ENCODE peak calls at places on chromosomes 11 and 22, in four cellular contexts. I is A549, K is HepG2, N is H1. Y is an unnamed sample.

GRCh38 chr11:61645179-61645868 is 34.9 kb upstream of the DAGLA start:
- DNase-seq in N (no peak), K (no peak), I (no peak), Y (no peak)

GRCh38 chr22:27537481-27537891 is 264.1 kb downstream of the MN1 start:
- DNase-seq in N (no peak), I (no peak), K (no peak), Y (no peak)

GRCh38 chr11:35393093-35393492 is 26.3 kb downstream of the SLC1A2 start:
- DNase-seq in N (no peak), I (no peak), K (no peak), Y (no peak)

GRCh38 chr11:63710476-63711217 is 29.3 kb downstream of the RTN3 start:
- DNase-seq in N (no peak), K (no peak), I (no peak), Y (no peak)

GRCh38 chr11:64864473-64865285 is 13.7 kb downstream of the EHD1 start:
- DNase-seq in I (no peak), N (no peak), K (no peak), Y (peak; percentile 34)

GRCh38 chr22:25101986-25102385 is 97.7 kb upstream of the CRYBB3 start:
- DNase-seq in K (no peak), I (no peak), N (no peak), Y (no peak)

GRCh38 chr11:230431-230830 is 5.7 kb downstream of the SIRT3 start:
- DNase-seq in K (no peak), N (no peak), I (no peak), Y (no peak)

GRCh38 chr11:44568706-44569473 is 3.4 kb downstream of the CD82 start:
- DNase-seq in N (no peak), I (peak; percentile 75), K (no peak), Y (peak; percentile 57)

GRCh38 chr11:121341609-121342008 is 49.0 kb downstream of the SC5D start:
- DNase-seq in I (no peak), K (no peak), N (no peak), Y (no peak)

GRCh38 chr11:92440701-92441338 is 216.2 kb downstream of the FAT3 start:
- DNase-seq in N (no peak), K (no peak), I (no peak), Y (no peak)

GRCh38 chr11:35781342-35782171 is 119.0 kb downstream of the TRIM44 start:
- DNase-seq in K (no peak), I (no peak), N (no peak), Y (no peak)

GRCh38 chr22:33240901-33241300 is 182.7 kb upstream of the SYN3 start:
- DNase-seq in K (no peak), I (no peak), N (no peak), Y (no peak)

GRCh38 chr22:21587803-21588611 is 20.5 kb downstream of the UBE2L3 start:
- DNase-seq in N (no peak), I (no peak), K (no peak), Y (peak; percentile 74)

GRCh38 chr11:37533087-37533486 is 935.1 kb upstream of the RAG2 start:
- DNase-seq in K (no peak), I (no peak), N (no peak), Y (no peak)

GRCh38 chr11:11532574-11532973 is 89.2 kb downstream of the GALNT18 start:
- DNase-seq in I (no peak), N (no peak), K (no peak), Y (no peak)

GRCh38 chr11:66087148-66087908 is 17.3 kb downstream of the PACS1 start:
- DNase-seq in I (no peak), K (no peak), N (no peak), Y (no peak)

GRCh38 chr11:23278121-23278520 is 417.8 kb upstream of the CCDC179 start:
- DNase-seq in I (no peak), N (no peak), K (no peak), Y (no peak)

GRCh38 chr11:134536677-134537076 is 124.6 kb upstream of the B3GAT1 start:
- DNase-seq in N (no peak), I (no peak), K (no peak), Y (no peak)

GRCh38 chr11:88303037-88303436 is 34.5 kb downstream of the CTSC start:
- DNase-seq in I (no peak), K (no peak), N (no peak), Y (no peak)

GRCh38 chr11:72070486-72070885 is 9.9 kb downstream of the NUMA1 start:
- DNase-seq in N (no peak), I (no peak), K (no peak), Y (no peak)

GRCh38 chr22:25696763-25697710 is 45.0 kb upstream of the MYO18B start:
- DNase-seq in K (no peak), N (no peak), I (no peak), Y (no peak)

GRCh38 chr22:44571566-44572413 is 73.8 kb upstream of the RTL6 start:
- DNase-seq in I (no peak), K (no peak), N (no peak), Y (peak; percentile 3)

GRCh38 chr22:20638143-20638870 is 130.9 kb downstream of the MED15 start:
- DNase-seq in N (no peak), I (no peak), K (no peak), Y (no peak)

GRCh38 chr11:11504071-11504470 is 117.7 kb downstream of the GALNT18 start:
- DNase-seq in I (no peak), K (no peak), N (no peak), Y (no peak)

GRCh38 chr11:70462818-70463477 is 64.6 kb downstream of the CTTN start:
- DNase-seq in N (no peak), K (no peak), I (no peak), Y (peak; percentile 57)

GRCh38 chr22:49094151-49094550 is 733.5 kb downstream of the BRD1 start:
- DNase-seq in I (no peak), K (no peak), N (no peak), Y (no peak)

GRCh38 chr22:23088199-23088604 is 17.9 kb downstream of the GNAZ start:
- DNase-seq in K (no peak), I (no peak), N (no peak), Y (peak; percentile 54)

GRCh38 chr11:46279393-46280099 is 2.1 kb downstream of the CREB3L1 start:
- DNase-seq in I (no peak), K (no peak), N (no peak), Y (no peak)

GRCh38 chr22:28857288-28857687 is 26.1 kb upstream of the ZNRF3 start:
- DNase-seq in I (no peak), N (no peak), K (no peak), Y (no peak)

GRCh38 chr11:14358729-14359439 is at the start of gene RRAS2:
- DNase-seq in N (no peak), K (peak; percentile 69), I (peak; percentile 70), Y (peak; percentile 85)

GRCh38 chr11:14644396-14645246 is 1.0 kb downstream of the PDE3B start:
- DNase-seq in I (peak; percentile 28), N (no peak), K (peak; percentile 45), Y (no peak)

GRCh38 chr11:74033046-74033445 is 24.2 kb upstream of the UCP3 start:
- DNase-seq in K (no peak), N (no peak), I (no peak), Y (no peak)

GRCh38 chr22:49300241-49300640 is 527.4 kb downstream of the BRD1 start:
- DNase-seq in K (no peak), I (no peak), N (no peak), Y (no peak)

GRCh38 chr11:64814712-64815187 is 4.4 kb upstream of the MEN1 start:
- DNase-seq in K (peak; percentile 24), N (no peak), I (no peak), Y (peak; percentile 24)

GRCh38 chr11:27282141-27282590 is 80.8 kb downstream of the CCDC34 start:
- DNase-seq in I (no peak), N (no peak), K (peak; percentile 60), Y (no peak)

GRCh38 chr11:121241300-121242176 is 51.0 kb upstream of the SC5D start:
- DNase-seq in I (no peak), K (no peak), N (no peak), Y (no peak)

DNA sequence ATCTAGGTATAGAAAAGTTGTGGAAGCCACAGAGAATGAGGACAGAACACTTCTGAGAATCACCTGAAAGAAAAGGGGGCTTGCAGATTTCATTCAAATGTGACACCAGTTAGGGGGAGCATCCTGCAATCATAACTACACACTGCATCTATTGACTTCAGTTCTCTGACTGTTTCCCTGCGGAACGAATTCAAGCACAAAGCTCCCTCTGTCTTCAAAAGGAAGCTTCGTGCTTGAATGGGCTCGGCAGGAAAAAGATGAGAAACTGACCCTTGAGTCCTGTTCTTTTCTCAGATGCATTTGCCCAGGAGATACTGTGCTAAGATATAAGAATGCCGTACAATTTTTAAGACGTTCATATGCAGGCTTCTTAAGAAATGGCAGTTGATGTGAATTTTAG is 2000.4 kb upstream of the RAG2 start:
- DNase-seq in K (no peak), I (no peak), N (no peak), Y (no peak)
- TF ChIP-seq PHF8 in K (no peak), I (no peak), N (no peak), Y (no peak)

GRCh38 chr22:38257650-38258246 is 15.1 kb downstream of the TMEM184B start:
- DNase-seq in K (no peak), I (no peak), N (no peak), Y (no peak)
- TF ChIP-seq PHF8 in K (no peak), I (no peak), N (no peak), Y (no peak)

GRCh38 chr11:113091578-113091844 is 130.3 kb downstream of the NCAM1 start:
- DNase-seq in I (no peak), K (no peak), N (no peak), Y (no peak)
- TF ChIP-seq PHF8 in I (no peak), K (no peak), N (no peak), Y (no peak)

DNA sequence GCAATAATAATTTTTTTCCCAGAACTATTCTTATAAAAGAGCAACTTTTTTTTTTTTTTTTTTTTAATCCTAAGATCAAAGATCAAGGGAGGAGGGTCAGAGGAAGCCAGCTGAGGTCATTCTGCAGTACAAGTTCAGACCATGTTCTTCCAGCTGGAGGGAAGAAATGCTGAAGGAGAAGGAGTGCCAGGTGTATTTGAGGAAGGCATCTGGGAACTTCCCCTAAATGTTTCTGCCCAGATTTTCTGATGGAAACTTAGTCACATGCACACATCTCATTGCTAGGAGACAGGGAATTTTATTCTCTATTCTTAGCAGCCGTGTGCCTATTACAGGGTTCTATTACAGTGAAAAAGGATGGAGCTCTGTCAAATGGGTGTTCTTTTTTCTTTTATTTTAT is 208.4 kb downstream of the ARHGAP42 start:
- DNase-seq in N (no peak), K (no peak), I (no peak), Y (no peak)
- TF ChIP-seq PHF8 in N (no peak), K (no peak), I (no peak), Y (no peak)

GRCh38 chr11:119168471-119169271 is at the start of gene NLRX1:
- DNase-seq in K (peak; percentile 80), I (peak; percentile 87), N (peak; percentile 51), Y (peak; percentile 68)
- TF ChIP-seq PHF8 in K (peak; percentile 90), I (peak; percentile 86), N (peak; percentile 91), Y (peak; percentile 52)

GRCh38 chr22:50703726-50704509 is 31.3 kb downstream of the SHANK3 start:
- DNase-seq in K (no peak), I (no peak), N (no peak), Y (no peak)

GRCh38 chr22:50704510-50705218 is 32.0 kb downstream of the SHANK3 start:
- DNase-seq in K (no peak), N (no peak), I (no peak), Y (no peak)

GRCh38 chr22:50702261-50702671 is 29.6 kb downstream of the SHANK3 start:
- DNase-seq in N (no peak), K (no peak), I (no peak), Y (no peak)

GRCh38 chr22:50701428-50702154 is 29.0 kb downstream of the SHANK3 start:
- DNase-seq in N (no peak), I (no peak), K (no peak), Y (no peak)

GRCh38 chr22:50702821-50703725 is 30.4 kb downstream of the SHANK3 start:
- DNase-seq in I (no peak), K (no peak), N (no peak), Y (peak; percentile 21)
- TF ChIP-seq PHF8 in I (no peak), K (no peak), N (no peak), Y (no peak)